ENCODE peak calls at places on chromosomes 16 and 17, in seven cellular contexts. G, L, Z, P, U, N and E are unnamed samples.

GRCh38 chr16:14510939-14511797 is 118.9 kb downstream of the PARN start:
- DNase-seq in U (no peak), Z (peak; percentile 88), L (no peak), N (no peak), G (no peak), P (no peak), E (no peak)

GRCh38 chr17:63440770-63441335 is 5.3 kb downstream of the CYB561 start:
- DNase-seq in Z (no peak), L (no peak), G (no peak), N (no peak), U (no peak), P (no peak), E (no peak)

GRCh38 chr17:39209317-39210092 is 9.4 kb downstream of the RPL19 start:
- DNase-seq in N (peak; percentile 69), P (no peak), U (peak; percentile 77), Z (peak; percentile 56), G (no peak), L (no peak), E (peak; percentile 77)

GRCh38 chr17:64084086-64084939 is 45.6 kb downstream of the ERN1 start:
- DNase-seq in L (no peak), P (no peak), G (no peak), Z (peak; percentile 27), U (no peak), N (no peak), E (peak; percentile 49)

GRCh38 chr16:66383551-66383950 is 17.1 kb downstream of the CDH5 start:
- DNase-seq in L (no peak), G (no peak), Z (no peak), P (no peak), U (no peak), N (no peak), E (no peak)

GRCh38 chr17:64095144-64095882 is 34.6 kb downstream of the ERN1 start:
- DNase-seq in N (no peak), U (no peak), L (no peak), P (no peak), G (no peak), Z (no peak), E (peak; percentile 32)

GRCh38 chr17:1494203-1494602 is 1.7 kb upstream of the MYO1C start:
- DNase-seq in U (no peak), L (no peak), N (no peak), Z (no peak), G (no peak), P (no peak), E (no peak)

GRCh38 chr16:57617604-57618111 is 10.8 kb upstream of the ADGRG1 start:
- DNase-seq in U (peak; percentile 41), Z (no peak), G (no peak), P (no peak), N (no peak), L (no peak), E (no peak)

GRCh38 chr17:59427996-59428395 is 96.5 kb downstream of the YPEL2 start:
- DNase-seq in G (no peak), N (no peak), P (no peak), Z (no peak), U (no peak), L (no peak), E (no peak)

GRCh38 chr17:2212328-2212981 is 91.1 kb downstream of the SMG6 start:
- DNase-seq in G (no peak), P (no peak), U (no peak), N (no peak), L (no peak), Z (peak; percentile 91), E (no peak)

GRCh38 chr17:67602974-67603373 is 114.8 kb upstream of the NOL11 start:
- DNase-seq in N (peak; percentile 57), U (no peak), P (no peak), L (no peak), G (peak; percentile 43), Z (peak; percentile 55), E (peak; percentile 87)

GRCh38 chr17:19386974-19387920 is at the start of gene MFAP4:
- DNase-seq in U (peak; percentile 83), N (no peak), G (no peak), L (peak; percentile 88), P (no peak), Z (peak; percentile 77), E (peak; percentile 77)

GRCh38 chr17:21301593-21302550 is 17.4 kb downstream of the MAP2K3 start:
- DNase-seq in G (no peak), L (no peak), P (no peak), Z (no peak), N (no peak), U (no peak), E (no peak)

GRCh38 chr17:2932946-2933345 is 130.5 kb downstream of the OR1D5 start:
- DNase-seq in N (no peak), U (no peak), G (no peak), Z (no peak), L (no peak), P (no peak), E (no peak)

GRCh38 chr17:66633322-66633965 is 201.5 kb upstream of the CACNG5 start:
- DNase-seq in U (no peak), N (peak; percentile 22), G (no peak), P (no peak), Z (peak; percentile 61), L (no peak), E (no peak)

GRCh38 chr17:29326414-29326813 is 32.5 kb upstream of the NUFIP2 start:
- DNase-seq in P (no peak), G (no peak), Z (no peak), N (no peak), L (no peak), U (no peak), E (no peak)

GRCh38 chr16:52552643-52553042 is 5.7 kb upstream of the TOX3 start:
- DNase-seq in N (no peak), L (no peak), U (no peak), P (no peak), Z (no peak), G (no peak), E (no peak)

GRCh38 chr16:84015399-84015798 is 27.2 kb downstream of the SLC38A8 start:
- DNase-seq in G (no peak), U (no peak), P (no peak), N (no peak), L (no peak), Z (no peak), E (no peak)

GRCh38 chr17:39178516-39178915 is 12.6 kb upstream of the ARL5C start:
- DNase-seq in Z (peak; percentile 73), U (no peak), G (no peak), P (no peak), L (no peak), N (no peak), E (no peak)

GRCh38 chr17:2986925-2987324 is 76.5 kb downstream of the OR1D5 start:
- DNase-seq in L (no peak), U (no peak), N (no peak), P (no peak), G (no peak), Z (no peak), E (no peak)

GRCh38 chr17:17313350-17313991 is 10.3 kb downstream of the NT5M start:
- DNase-seq in N (peak; percentile 76), L (no peak), Z (peak; percentile 14), G (no peak), U (peak; percentile 67), P (peak; percentile 29), E (peak; percentile 89)

GRCh38 chr17:50640701-50641338 is 6.1 kb downstream of the ABCC3 start:
- DNase-seq in N (no peak), L (no peak), U (no peak), P (no peak), G (no peak), Z (no peak), E (no peak)

GRCh38 chr17:12637015-12637414 is 28.7 kb upstream of the MYOCD start:
- DNase-seq in N (no peak), U (no peak), L (peak; percentile 92), P (no peak), G (no peak), Z (peak; percentile 99), E (no peak)

GRCh38 chr16:83458612-83459011 is 349.2 kb upstream of the HSBP1 start:
- DNase-seq in N (no peak), Z (peak; percentile 96), L (no peak), P (no peak), G (peak; percentile 61), U (no peak), E (no peak)

GRCh38 chr17:6072157-6072556 is 2.0 kb downstream of the WSCD1 start:
- DNase-seq in L (no peak), P (no peak), G (no peak), N (no peak), U (no peak), Z (no peak), E (no peak)

GRCh38 chr16:81500833-81501521 is 56.4 kb downstream of the CMIP start:
- DNase-seq in P (no peak), G (no peak), U (no peak), Z (peak; percentile 87), L (no peak), N (no peak), E (no peak)

GRCh38 chr16:19393226-19394074 is 24.2 kb upstream of the TMC5 start:
- DNase-seq in P (no peak), U (peak; percentile 50), Z (peak; percentile 63), L (no peak), N (no peak), G (no peak), E (no peak)

GRCh38 chr17:81480140-81480917 is 32.3 kb downstream of the ACTG1 start:
- DNase-seq in Z (peak; percentile 22), N (no peak), U (no peak), G (no peak), L (no peak), P (no peak), E (no peak)